ENCODE peak calls at places on chromosomes 12 and 14, in five cellular contexts. H is A549; Q is thoracic aorta; L is CD4-positive, CD25-positive, alpha-beta regulatory T cell; E is naive thymus-derived CD4-positive, alpha-beta T cell. G is an unnamed sample.
A peak's percentile ranks its signal among the peaks of the same experiment; 100 is the strongest.

GRCh38 chr12:21606175-21606574 is 1.5 kb upstream of the GYS2 start:
- DNase-seq in E (no peak), Q (no peak), L (no peak), H (no peak), G (no peak)

GRCh38 chr14:104635717-104636116 is 31.1 kb upstream of the TMEM179 start:
- DNase-seq in E (no peak), H (no peak), L (no peak), Q (no peak), G (no peak)

GRCh38 chr12:13652105-13652504 is 329.3 kb downstream of the GRIN2B start:
- DNase-seq in Q (no peak), L (no peak), H (no peak), E (no peak), G (no peak)

GRCh38 chr14:36518031-36518585 is 1.9 kb downstream of the NKX2-1 start:
- DNase-seq in Q (no peak), E (no peak), H (no peak), L (no peak), G (no peak)

GRCh38 chr12:28611115-28611435 is 420.8 kb downstream of the CCDC91 start:
- DNase-seq in L (no peak), H (no peak), Q (no peak), E (no peak), G (peak; percentile 10)

GRCh38 chr12:86774841-86775386 is 518.7 kb upstream of the MGAT4C start:
- DNase-seq in H (no peak), L (no peak), E (no peak), Q (no peak), G (no peak)

GRCh38 chr14:56687123-56687522 is 107.5 kb downstream of the TMEM260 start:
- DNase-seq in Q (no peak), E (no peak), H (no peak), L (no peak), G (peak; percentile 5)

GRCh38 chr14:74611672-74612345 is at the start of gene LTBP2:
- DNase-seq in E (no peak), Q (no peak), H (no peak), L (peak; percentile 22), G (no peak)

GRCh38 chr12:8644345-8645248 is 18.0 kb downstream of the MFAP5 start:
- DNase-seq in H (no peak), L (peak; percentile 82), E (peak; percentile 21), Q (no peak), G (peak; percentile 18)

GRCh38 chr14:75307700-75308379 is 29.2 kb downstream of the FOS start:
- DNase-seq in E (peak; percentile 49), H (peak; percentile 64), L (peak; percentile 74), Q (no peak), G (peak; percentile 73)

GRCh38 chr14:99809376-99809775 is 16.2 kb downstream of the EML1 start:
- DNase-seq in L (no peak), Q (peak; percentile 28), E (no peak), H (no peak), G (no peak)

GRCh38 chr14:32545858-32546210 is 216.7 kb downstream of the AKAP6 start:
- DNase-seq in E (no peak), Q (no peak), L (no peak), H (no peak), G (no peak)

GRCh38 chr14:104800600-104801283 is at the start of gene ZBTB42:
- DNase-seq in H (no peak), E (peak; percentile 67), L (peak; percentile 76), Q (no peak), G (no peak)

GRCh38 chr14:81818271-81818670 is 284.6 kb upstream of the SEL1L start:
- DNase-seq in L (no peak), E (no peak), Q (no peak), H (no peak), G (no peak)

GRCh38 chr12:5348491-5348890 is 83.4 kb upstream of the NTF3 start:
- DNase-seq in Q (no peak), L (no peak), E (no peak), H (no peak), G (peak; percentile 24)

GRCh38 chr12:12244341-12244740 is 22.5 kb downstream of the LRP6 start:
- DNase-seq in L (no peak), H (no peak), Q (no peak), E (no peak), G (no peak)

GRCh38 chr14:63565448-63565847 is 22.3 kb upstream of the PPP2R5E start:
- DNase-seq in Q (no peak), E (no peak), L (no peak), H (no peak), G (no peak)

GRCh38 chr12:55729592-55730446 is 1.0 kb upstream of the CD63 start:
- DNase-seq in L (peak; percentile 72), H (peak; percentile 98), E (peak; percentile 49), Q (peak; percentile 83), G (peak; percentile 94)

GRCh38 chr14:44405350-44405619 is 101.8 kb downstream of the FSCB start:
- DNase-seq in E (no peak), Q (no peak), H (no peak), L (no peak), G (no peak)

GRCh38 chr14:66708262-66708661 is 200.3 kb downstream of the GPHN start:
- DNase-seq in H (no peak), L (no peak), Q (no peak), E (no peak), G (no peak)

GRCh38 chr12:75852143-75852542 is 179.4 kb downstream of the PHLDA1 start:
- DNase-seq in L (no peak), H (no peak), Q (no peak), E (no peak), G (no peak)

GRCh38 chr14:89586258-89587127 is 169.5 kb upstream of the FOXN3 start:
- DNase-seq in Q (no peak), H (no peak), E (peak; percentile 46), L (no peak), G (no peak)

GRCh38 chr12:68587448-68587873 is 23.2 kb upstream of the RAP1B start:
- DNase-seq in H (no peak), L (peak; percentile 30), Q (no peak), E (peak; percentile 52), G (no peak)

GRCh38 chr12:115983226-115983798 is 294.2 kb downstream of the MED13L start:
- DNase-seq in E (no peak), H (peak; percentile 30), L (no peak), Q (no peak), G (peak; percentile 40)

GRCh38 chr12:27539191-27539631 is 15.2 kb downstream of the PPFIBP1 start:
- DNase-seq in E (no peak), H (no peak), Q (no peak), L (no peak), G (no peak)

GRCh38 chr12:113007166-113007565 is 28.8 kb downstream of the OAS2 start:
- DNase-seq in H (no peak), Q (no peak), L (no peak), E (no peak), G (no peak)

GRCh38 chr12:121388421-121388981 is 11.4 kb upstream of the RNF34 start:
- DNase-seq in H (no peak), Q (no peak), E (no peak), L (no peak), G (no peak)

GRCh38 chr14:52877628-52878027 is 73.2 kb downstream of the FERMT2 start:
- DNase-seq in H (no peak), E (no peak), L (no peak), Q (no peak), G (no peak)

GRCh38 chr14:54669759-54670630 is 103.1 kb downstream of the SAMD4A start:
- DNase-seq in H (no peak), E (no peak), Q (no peak), L (peak; percentile 72), G (no peak)
- H3K4me1 ChIP-seq in H (peaks cover 30% of the 10 kb centered on the region), E (no peaks in the 10 kb centered on the region), Q (peaks cover 85% of the 10 kb centered on the region), L (no peaks in the 10 kb centered on the region), G (peaks cover 61% of the 10 kb centered on the region)

GRCh38 chr14:77761205-77761931 is 412 bp upstream of the SNW1 start:
- DNase-seq in L (no peak), H (peak; percentile 58), Q (no peak), E (no peak), G (peak; percentile 56)
- H3K27ac ChIP-seq in L (peak overlapping the region; percentile 96), H (peak overlapping the region; percentile 98), Q (peak overlapping the region; percentile 86), E (peak overlapping the region; percentile 97), G (peak overlapping the region; percentile 81)

GRCh38 chr12:110995016-110995415 is 74.6 kb upstream of the MYL2 start:
- DNase-seq in L (no peak), Q (no peak), E (no peak), H (no peak), G (no peak)
- H3K9me3 ChIP-seq in L (peaks cover 19% of the 10 kb centered on the region), Q (peaks cover 9% of the 10 kb centered on the region), E (no peaks in the 10 kb centered on the region), H (peaks cover 16% of the 10 kb centered on the region), G (peaks cover 6% of the 10 kb centered on the region)

DNA sequence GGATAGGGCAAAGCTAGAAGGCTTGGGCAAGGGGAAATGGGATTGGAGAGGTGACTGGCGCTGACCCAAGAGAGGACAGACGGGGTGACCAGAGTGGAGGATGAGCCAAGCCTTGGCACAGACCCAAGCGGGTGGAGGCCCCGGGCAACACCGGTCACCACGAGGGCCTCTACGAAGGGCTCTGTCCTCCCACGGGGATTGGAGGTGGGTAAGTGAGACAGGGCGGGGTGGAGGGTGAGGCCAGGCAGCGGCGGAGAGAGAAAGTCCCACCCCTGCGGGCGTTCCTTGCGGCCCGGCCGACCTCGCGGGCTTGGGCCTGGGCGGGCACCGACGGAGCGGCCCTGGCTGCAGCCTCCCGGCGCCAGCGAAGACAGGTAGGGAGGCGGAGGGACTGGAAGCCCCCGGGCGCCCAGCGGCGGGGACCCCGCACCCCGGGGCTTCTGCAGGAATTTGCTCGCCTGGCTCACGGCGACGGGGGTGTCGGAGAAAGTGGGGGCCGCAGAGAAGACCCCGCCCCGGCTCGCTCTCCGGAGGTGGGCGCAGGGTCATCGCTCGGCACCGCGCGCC is at the start of gene PAPLN:
- DNase-seq in H (peak; percentile 80), Q (no peak), L (no peak), E (no peak), G (no peak)
- H3K4me1 ChIP-seq in H (peaks cover 36% of the 10 kb centered on the region), Q (peaks cover 32% of the 10 kb centered on the region), L (peaks cover 16% of the 10 kb centered on the region), E (no peaks in the 10 kb centered on the region), G (peaks cover 12% of the 10 kb centered on the region)

GRCh38 chr12:120065472-120065871 is 51.1 kb downstream of the RAB35 start:
- DNase-seq in E (no peak), L (no peak), H (no peak), Q (no peak), G (no peak)

GRCh38 chr12:120064054-120064940 is 52.3 kb downstream of the RAB35 start:
- DNase-seq in Q (no peak), L (no peak), H (no peak), E (no peak), G (no peak)

GRCh38 chr12:120060196-120060595 is 56.4 kb downstream of the RAB35 start:
- DNase-seq in E (no peak), Q (no peak), L (no peak), H (no peak), G (no peak)

GRCh38 chr12:120061815-120062214 is 54.7 kb downstream of the RAB35 start:
- DNase-seq in Q (no peak), H (no peak), E (no peak), L (no peak), G (no peak)

DNA sequence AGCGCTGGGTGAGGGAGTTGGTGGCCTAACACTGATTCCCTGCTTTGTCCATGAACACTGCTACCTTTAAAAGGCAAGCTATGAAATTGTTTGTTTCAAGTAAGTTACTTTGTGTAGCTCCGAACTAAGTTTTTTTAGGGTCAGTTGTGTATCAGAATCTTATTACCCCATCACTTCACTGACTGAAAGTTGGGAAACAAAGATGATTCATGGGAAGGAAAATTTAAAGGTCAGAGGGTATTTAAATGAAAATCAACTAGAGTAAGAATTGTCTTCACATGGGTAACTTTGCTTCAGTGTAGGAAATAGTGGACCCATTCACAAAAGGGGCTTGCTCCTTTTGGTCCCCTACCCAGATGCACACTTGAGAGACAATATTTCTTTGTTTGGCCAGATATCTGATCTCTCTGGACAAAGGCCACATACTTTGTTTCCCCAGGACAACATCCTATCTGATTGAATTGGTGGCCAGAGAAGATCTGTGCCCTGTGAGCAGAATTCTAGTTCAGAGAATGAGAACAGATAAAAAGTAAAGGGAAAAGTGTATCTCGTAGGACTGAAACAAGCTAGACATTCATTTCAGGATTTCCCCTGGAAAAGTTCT is 53.5 kb downstream of the RAB35 start:
- DNase-seq in H (no peak), E (no peak), Q (no peak), L (no peak), G (no peak)
- H3K27ac ChIP-seq in H (no peak overlapping the region), E (no peak overlapping the region), Q (no peak overlapping the region), L (no peak overlapping the region), G (no peak overlapping the region)